ENCODE peak calls at places on chromosomes 16 and 17, in five cellular contexts. One of them, this sample, is unnamed.

GRCh38 chr17:68777243-68777855 is 176.2 kb upstream of the FAM20A start:
- DNase-seq in K562: peak; percentile 29
- DNase-seq in SK-N-SH: peak; percentile 48
- DNase-seq in GM12878: no peak
- DNase-seq in IMR-90: peak; percentile 67
- DNase-seq in this sample: peak; percentile 44

GRCh38 chr17:56499799-56500388 is 93.6 kb upstream of the NOG start:
- DNase-seq in IMR-90: peak; percentile 37
- DNase-seq in SK-N-SH: no peak
- DNase-seq in K562: peak; percentile 21
- DNase-seq in GM12878: no peak
- DNase-seq in this sample: no peak

GRCh38 chr17:64732336-64733006 is 70.4 kb upstream of the SMURF2 start:
- DNase-seq in K562: no peak
- DNase-seq in GM12878: no peak
- DNase-seq in SK-N-SH: peak; percentile 77
- DNase-seq in IMR-90: peak; percentile 81
- DNase-seq in this sample: peak; percentile 67

GRCh38 chr17:46994993-46995392 is 15.9 kb upstream of the RPRML start:
- DNase-seq in SK-N-SH: no peak
- DNase-seq in K562: no peak
- DNase-seq in IMR-90: no peak
- DNase-seq in GM12878: no peak
- DNase-seq in this sample: no peak

GRCh38 chr16:12625716-12626115 is 178.0 kb downstream of the CPPED1 start:
- DNase-seq in K562: no peak
- DNase-seq in IMR-90: no peak
- DNase-seq in SK-N-SH: no peak
- DNase-seq in GM12878: no peak
- DNase-seq in this sample: no peak

GRCh38 chr17:31900877-31901276 is 631 bp downstream of the UTP6 start:
- DNase-seq in K562: peak; percentile 30
- DNase-seq in SK-N-SH: peak; percentile 29
- DNase-seq in GM12878: no peak
- DNase-seq in IMR-90: peak; percentile 25
- DNase-seq in this sample: no peak

GRCh38 chr17:74532115-74532514 is 840 bp upstream of the CD300LB start:
- DNase-seq in SK-N-SH: no peak
- DNase-seq in K562: no peak
- DNase-seq in IMR-90: no peak
- DNase-seq in GM12878: no peak
- DNase-seq in this sample: no peak

GRCh38 chr16:23113185-23113584 is 36.1 kb downstream of the USP31 start:
- DNase-seq in GM12878: no peak
- DNase-seq in K562: no peak
- DNase-seq in IMR-90: no peak
- DNase-seq in SK-N-SH: no peak
- DNase-seq in this sample: no peak

GRCh38 chr17:69448431-69449102 is 34.1 kb downstream of the MAP2K6 start:
- DNase-seq in IMR-90: no peak
- DNase-seq in K562: no peak
- DNase-seq in SK-N-SH: peak; percentile 40
- DNase-seq in GM12878: no peak
- DNase-seq in this sample: no peak

GRCh38 chr16:13829712-13830304 is 90.1 kb upstream of the ERCC4 start:
- DNase-seq in IMR-90: no peak
- DNase-seq in K562: no peak
- DNase-seq in SK-N-SH: no peak
- DNase-seq in GM12878: no peak
- DNase-seq in this sample: no peak

GRCh38 chr16:55001931-55002330 is 71.3 kb downstream of the IRX5 start:
- DNase-seq in GM12878: no peak
- DNase-seq in K562: no peak
- DNase-seq in IMR-90: no peak
- DNase-seq in SK-N-SH: no peak
- DNase-seq in this sample: no peak

GRCh38 chr17:50585346-50585745 is 24.8 kb downstream of the CACNA1G start:
- DNase-seq in IMR-90: no peak
- DNase-seq in GM12878: no peak
- DNase-seq in SK-N-SH: no peak
- DNase-seq in K562: no peak
- DNase-seq in this sample: no peak

GRCh38 chr16:81623365-81624102 is 155.6 kb upstream of the PLCG2 start:
- DNase-seq in IMR-90: peak; percentile 43
- DNase-seq in SK-N-SH: peak; percentile 59
- DNase-seq in K562: peak; percentile 51
- DNase-seq in GM12878: peak; percentile 37
- DNase-seq in this sample: peak; percentile 65

GRCh38 chr16:590165-590874 is 454 bp downstream of the RAB40C start:
- DNase-seq in GM12878: no peak
- DNase-seq in K562: peak; percentile 39
- DNase-seq in SK-N-SH: peak; percentile 67
- DNase-seq in IMR-90: peak; percentile 47
- DNase-seq in this sample: no peak

GRCh38 chr16:58859958-58860669 is 126.0 kb upstream of the GOT2 start:
- DNase-seq in K562: peak; percentile 42
- DNase-seq in IMR-90: no peak
- DNase-seq in SK-N-SH: peak; percentile 49
- DNase-seq in GM12878: no peak
- DNase-seq in this sample: no peak

GRCh38 chr16:48014349-48015135 is 141.3 kb downstream of the ABCC12 start:
- DNase-seq in K562: no peak
- DNase-seq in GM12878: no peak
- DNase-seq in SK-N-SH: no peak
- DNase-seq in IMR-90: peak; percentile 57
- DNase-seq in this sample: peak; percentile 12

GRCh38 chr17:33234930-33235685 is 58.0 kb downstream of the ASIC2 start:
- DNase-seq in SK-N-SH: peak; percentile 24
- DNase-seq in K562: no peak
- DNase-seq in GM12878: no peak
- DNase-seq in IMR-90: peak; percentile 97
- DNase-seq in this sample: peak; percentile 79

GRCh38 chr16:66052745-66053144 is 313.7 kb upstream of the CDH5 start:
- DNase-seq in SK-N-SH: no peak
- DNase-seq in IMR-90: peak; percentile 12
- DNase-seq in GM12878: no peak
- DNase-seq in K562: no peak
- DNase-seq in this sample: no peak

GRCh38 chr16:5382484-5382883 is 284.9 kb upstream of the EEF2KMT start:
- DNase-seq in GM12878: no peak
- DNase-seq in SK-N-SH: no peak
- DNase-seq in K562: no peak
- DNase-seq in IMR-90: no peak
- DNase-seq in this sample: no peak

GRCh38 chr16:53094013-53094630 is 39.3 kb downstream of the CHD9 start:
- DNase-seq in IMR-90: no peak
- DNase-seq in K562: peak; percentile 53
- DNase-seq in GM12878: peak; percentile 45
- DNase-seq in SK-N-SH: no peak
- DNase-seq in this sample: peak; percentile 74

GRCh38 chr17:57534863-57535651 is 210.0 kb downstream of the CCDC182 start:
- DNase-seq in GM12878: no peak
- DNase-seq in IMR-90: no peak
- DNase-seq in K562: peak; percentile 32
- DNase-seq in SK-N-SH: peak; percentile 71
- DNase-seq in this sample: peak; percentile 33

GRCh38 chr17:80738987-80739730 is 194.5 kb downstream of the RPTOR start:
- DNase-seq in GM12878: no peak
- DNase-seq in K562: no peak
- DNase-seq in SK-N-SH: no peak
- DNase-seq in IMR-90: no peak
- DNase-seq in this sample: no peak

GRCh38 chr17:80742091-80742490 is 197.5 kb downstream of the RPTOR start:
- DNase-seq in IMR-90: no peak
- DNase-seq in K562: no peak
- DNase-seq in GM12878: no peak
- DNase-seq in SK-N-SH: no peak
- DNase-seq in this sample: no peak

GRCh38 chr17:80742581-80743180 is 198.0 kb downstream of the RPTOR start:
- DNase-seq in SK-N-SH: no peak
- DNase-seq in K562: no peak
- DNase-seq in GM12878: no peak
- DNase-seq in IMR-90: no peak
- DNase-seq in this sample: no peak

GRCh38 chr17:80746262-80746935 is 201.8 kb downstream of the RPTOR start:
- DNase-seq in IMR-90: no peak
- DNase-seq in GM12878: no peak
- DNase-seq in SK-N-SH: no peak
- DNase-seq in K562: no peak
- DNase-seq in this sample: no peak

DNA sequence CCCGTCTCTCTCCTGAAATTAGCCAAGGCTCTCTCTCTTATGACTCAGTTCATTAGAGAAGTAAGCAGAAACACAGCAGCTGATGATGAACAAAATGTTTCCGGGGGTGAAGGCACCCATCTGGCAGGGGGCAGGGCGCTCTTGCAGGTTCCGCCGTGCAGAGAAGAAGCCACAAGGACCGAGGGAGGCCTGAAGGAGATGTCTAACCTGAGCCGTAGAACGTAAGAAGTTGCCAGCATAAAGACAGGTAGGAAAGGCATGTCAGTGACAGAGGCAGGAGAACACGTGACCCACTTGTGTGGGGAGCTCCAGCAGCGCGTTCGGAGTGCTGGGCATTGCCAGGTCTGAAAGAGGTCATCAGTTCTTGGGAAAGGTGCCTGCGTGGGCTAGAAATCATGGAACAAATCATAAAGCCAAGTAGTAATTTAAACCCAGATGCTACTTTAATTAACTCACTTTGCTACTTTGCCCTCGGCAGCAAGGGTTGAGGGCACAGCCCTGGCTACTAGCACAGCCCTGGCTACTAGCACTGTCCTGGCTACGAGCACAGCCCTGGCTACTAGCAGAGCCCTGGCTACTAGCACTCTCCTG is 198.6 kb downstream of the RPTOR start:
- DNase-seq in GM12878: no peak
- DNase-seq in SK-N-SH: no peak
- DNase-seq in K562: no peak
- DNase-seq in IMR-90: no peak
- DNase-seq in this sample: no peak
- TF ChIP-seq RCOR1 in GM12878: no peak
- TF ChIP-seq RCOR1 in SK-N-SH: no peak
- TF ChIP-seq RCOR1 in K562: no peak
- TF ChIP-seq RCOR1 in IMR-90: no peak
- TF ChIP-seq RCOR1 in this sample: no peak

GRCh38 chr17:306116-306515 is 46.5 kb downstream of the RPH3AL start:
- DNase-seq in GM12878: no peak
- DNase-seq in SK-N-SH: no peak
- DNase-seq in K562: no peak
- DNase-seq in IMR-90: no peak
- DNase-seq in this sample: no peak

GRCh38 chr17:305090-305976 is 47.3 kb downstream of the RPH3AL start:
- DNase-seq in SK-N-SH: no peak
- DNase-seq in GM12878: no peak
- DNase-seq in K562: no peak
- DNase-seq in IMR-90: no peak
- DNase-seq in this sample: peak; percentile 55

GRCh38 chr17:307741-308507 is 44.7 kb downstream of the RPH3AL start:
- DNase-seq in IMR-90: no peak
- DNase-seq in K562: no peak
- DNase-seq in GM12878: no peak
- DNase-seq in SK-N-SH: no peak
- DNase-seq in this sample: no peak

GRCh38 chr17:307295-307691 is 45.3 kb downstream of the RPH3AL start:
- DNase-seq in K562: no peak
- DNase-seq in GM12878: no peak
- DNase-seq in SK-N-SH: no peak
- DNase-seq in IMR-90: no peak
- DNase-seq in this sample: no peak

DNA sequence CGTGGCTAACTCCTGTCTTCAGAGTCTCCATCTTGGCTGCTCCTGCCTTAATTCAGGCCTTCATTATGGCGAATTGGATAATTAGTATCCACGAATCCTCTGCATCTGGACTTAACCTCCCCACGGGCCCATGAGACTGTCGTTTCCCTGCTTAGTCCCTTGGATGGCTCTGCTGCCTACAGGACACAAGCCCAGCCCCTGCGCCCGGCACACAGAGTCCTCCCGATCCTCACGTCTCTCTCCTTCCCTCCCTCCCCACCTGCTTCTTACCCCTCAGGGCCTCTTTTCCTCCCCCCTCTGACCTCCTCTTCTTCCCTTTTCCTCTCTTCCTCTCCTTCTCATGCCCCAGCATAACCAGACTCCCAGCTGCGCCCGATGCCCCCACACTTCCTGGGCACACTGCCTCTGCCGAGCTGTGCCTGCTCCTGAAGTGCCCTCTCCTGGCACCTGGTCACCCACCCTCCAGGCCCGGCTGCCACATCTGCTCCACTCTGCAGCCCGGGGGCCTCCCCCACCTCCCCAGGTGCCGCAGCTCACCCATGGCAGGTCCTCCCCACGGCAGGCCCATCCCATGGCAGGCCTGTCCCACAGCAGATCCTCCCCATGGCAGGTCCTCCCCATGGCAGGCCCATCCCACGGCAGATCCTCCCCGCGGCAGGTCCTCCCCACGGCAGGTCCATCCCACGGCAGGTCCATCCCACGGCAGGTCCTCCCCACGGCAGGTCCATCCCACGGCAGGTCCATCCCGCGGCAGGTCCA is 45.9 kb downstream of the RPH3AL start:
- DNase-seq in GM12878: no peak
- DNase-seq in IMR-90: no peak
- DNase-seq in K562: no peak
- DNase-seq in SK-N-SH: no peak
- DNase-seq in this sample: no peak
- TF ChIP-seq RCOR1 in GM12878: no peak
- TF ChIP-seq RCOR1 in IMR-90: no peak
- TF ChIP-seq RCOR1 in K562: no peak
- TF ChIP-seq RCOR1 in SK-N-SH: no peak
- TF ChIP-seq RCOR1 in this sample: no peak

GRCh38 chr16:87790278-87791023 is 24.7 kb upstream of the KLHDC4 start:
- DNase-seq in IMR-90: peak; percentile 33
- DNase-seq in GM12878: no peak
- DNase-seq in K562: no peak
- DNase-seq in SK-N-SH: peak; percentile 70
- DNase-seq in this sample: peak; percentile 94
- TF ChIP-seq RCOR1 in IMR-90: no peak
- TF ChIP-seq RCOR1 in GM12878: no peak
- TF ChIP-seq RCOR1 in K562: no peak
- TF ChIP-seq RCOR1 in SK-N-SH: no peak
- TF ChIP-seq RCOR1 in this sample: no peak

GRCh38 chr17:81373536-81374160 is 21.6 kb upstream of the BAHCC1 start:
- DNase-seq in SK-N-SH: no peak
- DNase-seq in IMR-90: no peak
- DNase-seq in K562: no peak
- DNase-seq in GM12878: no peak
- DNase-seq in this sample: no peak
- TF ChIP-seq RCOR1 in SK-N-SH: no peak
- TF ChIP-seq RCOR1 in IMR-90: no peak
- TF ChIP-seq RCOR1 in K562: no peak
- TF ChIP-seq RCOR1 in GM12878: no peak
- TF ChIP-seq RCOR1 in this sample: no peak

This sample was measured in A549.